ENCODE peak calls at places on chromosomes 12 and 14, in seven cellular contexts. One of them, this sample, is unnamed.

GRCh38 chr14:99137001-99137700 is 134.8 kb downstream of the BCL11B start:
- DNase-seq in tibial nerve: no peak
- DNase-seq in IMR-90: no peak
- DNase-seq in body of pancreas: no peak
- DNase-seq in A549: no peak
- DNase-seq in stomach: peak
- DNase-seq in prostate gland: no peak
- DNase-seq in this sample: no peak

GRCh38 chr12:57216931-57217871 is 607 bp downstream of the NXPH4 start:
- DNase-seq in tibial nerve: no peak
- DNase-seq in IMR-90: no peak
- DNase-seq in body of pancreas: no peak
- DNase-seq in A549: no peak
- DNase-seq in stomach: no peak
- DNase-seq in prostate gland: no peak
- DNase-seq in this sample: peak

GRCh38 chr14:59306775-59307174 is 118.3 kb downstream of the DAAM1 start:
- DNase-seq in tibial nerve: no peak
- DNase-seq in IMR-90: peak
- DNase-seq in body of pancreas: no peak
- DNase-seq in A549: peak
- DNase-seq in stomach: no peak
- DNase-seq in prostate gland: no peak
- DNase-seq in this sample: no peak

GRCh38 chr14:75022655-75023054 is 19.9 kb downstream of the EIF2B2 start:
- DNase-seq in tibial nerve: no peak
- DNase-seq in IMR-90: no peak
- DNase-seq in body of pancreas: no peak
- DNase-seq in A549: peak
- DNase-seq in stomach: no peak
- DNase-seq in prostate gland: no peak
- DNase-seq in this sample: peak

GRCh38 chr12:130186101-130186465 is 23.8 kb downstream of the FZD10 start:
- DNase-seq in tibial nerve: no peak
- DNase-seq in IMR-90: no peak
- DNase-seq in body of pancreas: no peak
- DNase-seq in A549: no peak
- DNase-seq in stomach: no peak
- DNase-seq in prostate gland: no peak
- DNase-seq in this sample: no peak

GRCh38 chr12:48388938-48389337 is 38.2 kb upstream of the ZNF641 start:
- DNase-seq in tibial nerve: no peak
- DNase-seq in IMR-90: peak
- DNase-seq in body of pancreas: no peak
- DNase-seq in A549: no peak
- DNase-seq in stomach: no peak
- DNase-seq in prostate gland: no peak
- DNase-seq in this sample: no peak

GRCh38 chr12:68189766-68190700 is 30.5 kb upstream of the IFNG start:
- DNase-seq in tibial nerve: no peak
- DNase-seq in IMR-90: peak
- DNase-seq in body of pancreas: no peak
- DNase-seq in A549: no peak
- DNase-seq in stomach: no peak
- DNase-seq in prostate gland: no peak
- DNase-seq in this sample: no peak

GRCh38 chr12:18403182-18403581 is 141.9 kb downstream of the PIK3C2G start:
- DNase-seq in tibial nerve: no peak
- DNase-seq in IMR-90: no peak
- DNase-seq in body of pancreas: no peak
- DNase-seq in A549: no peak
- DNase-seq in stomach: no peak
- DNase-seq in prostate gland: no peak
- DNase-seq in this sample: no peak

GRCh38 chr14:53331247-53331646 is 178.1 kb upstream of the DDHD1 start:
- DNase-seq in tibial nerve: no peak
- DNase-seq in IMR-90: peak
- DNase-seq in body of pancreas: no peak
- DNase-seq in A549: no peak
- DNase-seq in stomach: no peak
- DNase-seq in prostate gland: no peak
- DNase-seq in this sample: no peak

GRCh38 chr12:116123511-116124258 is 153.8 kb downstream of the MED13L start:
- DNase-seq in tibial nerve: no peak
- DNase-seq in IMR-90: peak
- DNase-seq in body of pancreas: peak
- DNase-seq in A549: peak
- DNase-seq in stomach: no peak
- DNase-seq in prostate gland: no peak
- DNase-seq in this sample: peak

GRCh38 chr12:116563262-116563661 is 4.1 kb downstream of the MAP1LC3B2 start:
- DNase-seq in tibial nerve: no peak
- DNase-seq in IMR-90: no peak
- DNase-seq in body of pancreas: no peak
- DNase-seq in A549: no peak
- DNase-seq in stomach: no peak
- DNase-seq in prostate gland: no peak
- DNase-seq in this sample: peak

GRCh38 chr12:105449406-105449805 is 118.9 kb downstream of the C12orf75 start:
- DNase-seq in tibial nerve: no peak
- DNase-seq in IMR-90: no peak
- DNase-seq in body of pancreas: no peak
- DNase-seq in A549: no peak
- DNase-seq in stomach: no peak
- DNase-seq in prostate gland: no peak
- DNase-seq in this sample: no peak

GRCh38 chr14:78709795-78710569 is 539.8 kb downstream of the NRXN3 start:
- DNase-seq in tibial nerve: no peak
- DNase-seq in IMR-90: no peak
- DNase-seq in body of pancreas: no peak
- DNase-seq in A549: no peak
- DNase-seq in stomach: no peak
- DNase-seq in prostate gland: no peak
- DNase-seq in this sample: no peak

GRCh38 chr12:53842686-53843085 is 90.9 kb upstream of the CISTR start:
- DNase-seq in tibial nerve: no peak
- DNase-seq in IMR-90: no peak
- DNase-seq in body of pancreas: no peak
- DNase-seq in A549: no peak
- DNase-seq in stomach: no peak
- DNase-seq in prostate gland: no peak
- DNase-seq in this sample: no peak

GRCh38 chr12:53538209-53538689 is 31.0 kb upstream of the NPFF start:
- DNase-seq in tibial nerve: peak
- DNase-seq in IMR-90: peak
- DNase-seq in body of pancreas: peak
- DNase-seq in A549: peak
- DNase-seq in stomach: no peak
- DNase-seq in prostate gland: peak
- DNase-seq in this sample: no peak

GRCh38 chr12:110684322-110684836 is 4.5 kb downstream of the HVCN1 start:
- DNase-seq in tibial nerve: no peak
- DNase-seq in IMR-90: peak
- DNase-seq in body of pancreas: no peak
- DNase-seq in A549: no peak
- DNase-seq in stomach: no peak
- DNase-seq in prostate gland: no peak
- DNase-seq in this sample: no peak

GRCh38 chr14:72738181-72738611 is 155.7 kb downstream of the DPF3 start:
- DNase-seq in tibial nerve: no peak
- DNase-seq in IMR-90: no peak
- DNase-seq in body of pancreas: no peak
- DNase-seq in A549: no peak
- DNase-seq in stomach: peak
- DNase-seq in prostate gland: no peak
- DNase-seq in this sample: no peak

GRCh38 chr12:24473097-24473496 is 475.8 kb downstream of the BCAT1 start:
- DNase-seq in tibial nerve: no peak
- DNase-seq in IMR-90: no peak
- DNase-seq in body of pancreas: no peak
- DNase-seq in A549: no peak
- DNase-seq in stomach: no peak
- DNase-seq in prostate gland: no peak
- DNase-seq in this sample: no peak

GRCh38 chr12:132186857-132187620 is 42.8 kb downstream of the NOC4L start:
- DNase-seq in tibial nerve: no peak
- DNase-seq in IMR-90: no peak
- DNase-seq in body of pancreas: no peak
- DNase-seq in A549: no peak
- DNase-seq in stomach: no peak
- DNase-seq in prostate gland: no peak
- DNase-seq in this sample: no peak
- TF ChIP-seq POLR2A in tibial nerve: no peak
- TF ChIP-seq POLR2A in IMR-90: no peak
- TF ChIP-seq POLR2A in body of pancreas: no peak
- TF ChIP-seq POLR2A in A549: no peak
- TF ChIP-seq POLR2A in stomach: no peak
- TF ChIP-seq POLR2A in prostate gland: no peak
- TF ChIP-seq POLR2A in this sample: no peak

GRCh38 chr12:132761032-132761910 is at the start of gene ANKLE2:
- DNase-seq in tibial nerve: peak
- DNase-seq in IMR-90: peak
- DNase-seq in body of pancreas: peak
- DNase-seq in A549: peak
- DNase-seq in stomach: peak
- DNase-seq in prostate gland: no peak
- DNase-seq in this sample: peak
- TF ChIP-seq POLR2A in tibial nerve: no peak
- TF ChIP-seq POLR2A in IMR-90: peak
- TF ChIP-seq POLR2A in body of pancreas: no peak
- TF ChIP-seq POLR2A in A549: peak
- TF ChIP-seq POLR2A in stomach: no peak
- TF ChIP-seq POLR2A in prostate gland: peak
- TF ChIP-seq POLR2A in this sample: peak

DNA sequence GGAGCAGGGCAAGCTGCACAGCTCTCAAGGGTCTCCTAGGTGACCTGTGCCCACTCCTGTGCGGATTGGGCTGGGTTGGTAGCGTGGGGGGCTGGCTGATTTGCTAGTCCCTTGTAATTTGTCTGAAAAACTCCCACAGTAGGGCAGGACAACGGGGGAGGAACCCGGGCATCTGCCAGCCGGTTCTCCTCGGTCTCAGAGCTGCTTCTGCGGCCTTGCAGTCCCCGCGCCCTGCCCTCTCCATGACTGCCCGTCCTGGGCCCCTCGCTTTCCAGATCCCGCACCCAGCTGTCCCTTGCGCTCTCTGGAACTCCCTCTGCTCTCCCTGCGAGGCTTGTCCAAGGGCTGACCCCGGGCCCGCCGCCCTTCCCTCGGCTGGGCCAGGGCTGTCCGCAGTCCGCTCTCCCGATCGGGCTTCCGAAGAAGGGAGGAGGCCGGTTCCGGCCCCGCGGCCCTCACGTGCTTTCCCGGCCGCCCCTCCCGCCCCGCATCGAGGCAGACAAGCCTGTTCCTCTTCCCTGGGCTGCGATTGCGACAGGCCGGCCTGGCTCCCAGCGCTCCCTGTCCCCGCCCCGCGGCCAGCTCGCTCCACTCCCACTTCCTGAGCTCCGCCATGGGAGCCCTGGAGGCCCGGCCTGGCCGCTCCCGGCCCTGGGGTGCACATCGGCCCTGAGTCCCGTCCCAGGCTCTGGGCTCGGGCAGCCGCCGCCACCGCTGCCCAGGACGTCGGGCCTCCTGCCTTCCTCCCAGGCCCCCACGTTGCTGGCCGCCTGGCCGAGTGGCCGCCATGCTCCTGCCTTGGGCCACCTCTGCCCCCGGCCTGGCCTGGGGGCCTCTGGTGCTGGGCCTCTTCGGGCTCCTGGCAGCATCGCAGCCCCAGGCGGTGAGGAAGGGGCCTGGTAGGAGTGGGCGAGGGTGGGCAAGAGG is at the start of gene LTBR:
- DNase-seq in tibial nerve: peak
- DNase-seq in IMR-90: peak
- DNase-seq in body of pancreas: peak
- DNase-seq in A549: peak
- DNase-seq in stomach: peak
- DNase-seq in prostate gland: peak
- DNase-seq in this sample: peak
- TF ChIP-seq POLR2A in tibial nerve: peak
- TF ChIP-seq POLR2A in IMR-90: peak
- TF ChIP-seq POLR2A in body of pancreas: peak
- TF ChIP-seq POLR2A in A549: peak
- TF ChIP-seq POLR2A in stomach: no peak
- TF ChIP-seq POLR2A in prostate gland: peak
- TF ChIP-seq POLR2A in this sample: no peak

GRCh38 chr12:12784116-12784515 is 1.3 kb upstream of the APOLD1 start:
- DNase-seq in tibial nerve: no peak
- DNase-seq in IMR-90: no peak
- DNase-seq in body of pancreas: no peak
- DNase-seq in A549: no peak
- DNase-seq in stomach: no peak
- DNase-seq in prostate gland: no peak
- DNase-seq in this sample: no peak

GRCh38 chr12:12788131-12788530 is 2.7 kb downstream of the APOLD1 start:
- DNase-seq in tibial nerve: no peak
- DNase-seq in IMR-90: peak
- DNase-seq in body of pancreas: no peak
- DNase-seq in A549: no peak
- DNase-seq in stomach: no peak
- DNase-seq in prostate gland: no peak
- DNase-seq in this sample: no peak

GRCh38 chr12:12786716-12787601 is 1.5 kb downstream of the APOLD1 start:
- DNase-seq in tibial nerve: peak
- DNase-seq in IMR-90: peak
- DNase-seq in body of pancreas: peak
- DNase-seq in A549: peak
- DNase-seq in stomach: peak
- DNase-seq in prostate gland: peak
- DNase-seq in this sample: peak

GRCh38 chr12:12786371-12786715 is 884 bp downstream of the APOLD1 start:
- DNase-seq in tibial nerve: no peak
- DNase-seq in IMR-90: no peak
- DNase-seq in body of pancreas: no peak
- DNase-seq in A549: no peak
- DNase-seq in stomach: no peak
- DNase-seq in prostate gland: no peak
- DNase-seq in this sample: peak

DNA sequence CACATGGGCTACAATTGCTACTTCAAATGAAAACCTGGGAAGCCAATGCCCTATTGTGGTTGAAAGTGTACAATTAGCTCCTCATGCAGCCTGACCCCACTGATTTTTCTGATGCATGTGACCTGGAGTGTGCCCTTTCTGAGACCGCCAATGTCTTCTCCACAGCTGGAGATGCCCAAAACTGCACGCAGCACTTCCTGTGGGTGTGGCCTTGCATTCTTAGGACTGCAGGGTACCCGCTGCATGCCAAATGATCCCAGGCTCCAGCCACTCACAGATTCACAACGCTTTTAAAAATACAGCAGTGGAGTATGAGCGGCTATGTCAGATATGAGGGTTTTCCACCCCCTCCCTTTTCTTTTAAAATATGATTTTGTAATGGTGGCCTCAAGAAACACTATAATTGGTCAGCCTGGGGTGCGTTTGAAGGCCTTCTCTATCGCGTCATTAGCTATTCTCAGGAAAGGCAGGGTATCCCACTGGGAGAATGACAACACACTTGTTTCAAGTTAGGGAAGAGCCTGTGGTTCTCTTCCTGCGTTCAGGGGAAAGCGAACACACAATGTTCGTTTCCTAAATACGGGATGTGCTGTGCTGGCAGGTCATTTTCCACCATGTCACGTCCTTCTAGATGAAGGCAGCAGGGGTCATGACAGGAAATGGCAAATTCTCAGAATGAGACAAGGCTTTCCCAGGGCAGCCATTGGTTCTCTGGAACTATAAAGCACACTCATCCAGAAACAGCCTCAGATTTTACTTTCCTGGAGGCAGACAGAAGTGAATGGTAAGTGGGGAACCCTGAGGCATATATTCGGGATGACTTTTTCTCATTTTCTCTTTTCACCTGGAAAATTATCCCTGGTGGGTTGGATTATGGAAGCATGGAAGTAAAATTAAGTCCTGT is at the start of gene APOLD1:
- DNase-seq in tibial nerve: peak
- DNase-seq in IMR-90: no peak
- DNase-seq in body of pancreas: peak
- DNase-seq in A549: no peak
- DNase-seq in stomach: no peak
- DNase-seq in prostate gland: no peak
- DNase-seq in this sample: no peak
- TF ChIP-seq POLR2A in tibial nerve: no peak
- TF ChIP-seq POLR2A in IMR-90: no peak
- TF ChIP-seq POLR2A in body of pancreas: peak
- TF ChIP-seq POLR2A in A549: no peak
- TF ChIP-seq POLR2A in stomach: no peak
- TF ChIP-seq POLR2A in prostate gland: no peak
- TF ChIP-seq POLR2A in this sample: no peak